ENCODE peak calls at places on chromosomes 12 and 14, in six cellular contexts. D, L, N, Q, F and B are unnamed samples.

GRCh38 chr14:51744372-51745150 is 92.9 kb downstream of the FRMD6 start:
- ATAC-seq in D (no peak), L (no peak), N (no peak), Q (peak; percentile 40), F (no peak), B (no peak)

GRCh38 chr12:102562836-102563425 is 82.6 kb upstream of the IGF1 start:
- ATAC-seq in D (no peak), L (no peak), N (no peak), Q (no peak), F (no peak), B (no peak)

GRCh38 chr14:51396222-51396815 is 156.3 kb downstream of the TMX1 start:
- ATAC-seq in D (no peak), L (no peak), N (peak; percentile 88), Q (peak; percentile 73), F (peak; percentile 67), B (peak; percentile 76)

GRCh38 chr14:92511472-92512247 is 1.9 kb upstream of the RIN3 start:
- ATAC-seq in D (no peak), L (no peak), N (no peak), Q (peak; percentile 83), F (peak; percentile 13), B (peak; percentile 23)

GRCh38 chr14:22569749-22570131 is 19.3 kb downstream of the DAD1 start:
- ATAC-seq in D (peak; percentile 17), L (no peak), N (no peak), Q (no peak), F (no peak), B (no peak)

GRCh38 chr12:16300222-16300621 is 22.7 kb upstream of the SLC15A5 start:
- ATAC-seq in D (no peak), L (no peak), N (no peak), Q (no peak), F (no peak), B (peak; percentile 49)

GRCh38 chr14:90643982-90644510 is 172.2 kb downstream of the TTC7B start:
- ATAC-seq in D (no peak), L (no peak), N (no peak), Q (no peak), F (no peak), B (no peak)

GRCh38 chr12:67366530-67367196 is 97.5 kb downstream of the CAND1 start:
- ATAC-seq in D (no peak), L (no peak), N (no peak), Q (no peak), F (peak; percentile 37), B (no peak)

GRCh38 chr12:50763637-50764115 is at the start of gene ATF1:
- ATAC-seq in D (peak; percentile 85), L (peak; percentile 87), N (peak; percentile 86), Q (peak; percentile 91), F (peak; percentile 96), B (peak; percentile 96)

GRCh38 chr12:50765325-50765911 is 1.5 kb downstream of the ATF1 start:
- ATAC-seq in D (peak; percentile 69), L (peak; percentile 53), N (peak; percentile 46), Q (peak; percentile 71), F (no peak), B (no peak)

GRCh38 chr12:50764861-50765324 is 992 bp downstream of the ATF1 start:
- ATAC-seq in D (peak; percentile 53), L (no peak), N (peak; percentile 73), Q (peak; percentile 6), F (peak; percentile 58), B (no peak)

DNA sequence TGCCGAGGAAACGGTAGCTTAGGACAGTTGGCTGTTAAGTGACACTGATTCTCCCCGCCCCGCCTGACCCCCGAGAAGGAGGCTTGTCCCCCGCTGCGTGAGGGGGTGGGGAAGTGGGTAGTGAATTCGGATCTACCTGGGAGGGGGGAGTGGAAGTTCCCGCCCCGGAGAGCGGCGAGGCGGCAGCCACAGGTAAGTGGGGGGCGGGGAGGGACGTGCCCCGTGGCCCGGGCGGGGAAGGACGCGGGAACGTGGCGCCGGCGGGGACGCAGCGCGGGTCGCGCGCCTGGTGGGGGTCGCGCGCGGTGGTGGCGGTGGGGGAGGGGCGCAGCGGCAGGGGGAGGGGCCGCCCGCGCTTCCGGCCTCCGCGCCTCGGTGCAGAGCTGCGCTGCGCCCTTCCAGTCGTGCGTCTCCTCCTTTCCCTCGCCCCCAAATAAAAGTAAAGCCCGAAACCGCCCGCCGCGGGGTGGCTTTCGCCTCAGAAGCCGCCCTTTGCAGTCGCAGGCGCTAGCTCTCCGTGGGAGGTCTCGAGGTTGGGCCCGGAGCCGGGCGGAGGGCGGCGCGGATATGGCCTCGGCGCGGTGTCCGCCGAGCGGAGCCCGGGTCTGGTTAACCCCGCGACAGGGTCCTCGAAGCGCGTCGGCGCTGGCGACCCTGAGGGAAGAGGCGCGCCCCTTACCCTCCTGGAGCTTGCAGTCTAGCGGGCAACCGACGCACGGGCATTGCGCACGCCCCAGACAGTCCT is 387 bp downstream of the ATF1 start:
- ATAC-seq in D (peak; percentile 68), L (peak; percentile 53), N (peak; percentile 46), Q (peak; percentile 70), F (peak; percentile 74), B (peak; percentile 76)
- TF ChIP-seq POLR2A in D (peak; percentile 89), L (peak; percentile 74), N (peak; percentile 69), Q (no peak), F (no peak), B (no peak)

GRCh38 chr14:97410667-97411286 is 613.6 kb downstream of the VRK1 start:
- ATAC-seq in D (peak; percentile 37), L (no peak), N (no peak), Q (no peak), F (no peak), B (no peak)

GRCh38 chr14:97413991-97414717 is 617.0 kb downstream of the VRK1 start:
- ATAC-seq in D (no peak), L (no peak), N (no peak), Q (no peak), F (no peak), B (no peak)

GRCh38 chr14:97414718-97415098 is 617.5 kb downstream of the VRK1 start:
- ATAC-seq in D (no peak), L (no peak), N (no peak), Q (no peak), F (no peak), B (no peak)

GRCh38 chr14:97412933-97413574 is 615.9 kb downstream of the VRK1 start:
- ATAC-seq in D (no peak), L (no peak), N (no peak), Q (no peak), F (no peak), B (no peak)

GRCh38 chr14:97411938-97412612 is 614.9 kb downstream of the VRK1 start:
- ATAC-seq in D (no peak), L (no peak), N (no peak), Q (no peak), F (no peak), B (no peak)
- TF ChIP-seq EP300 in D (peak; percentile 30), L (no peak), N (no peak), Q (no peak), F (no peak), B (no peak)

GRCh38 chr12:27778206-27778605 is 1.8 kb upstream of the KLHL42 start:
- ATAC-seq in D (no peak), L (no peak), N (no peak), Q (no peak), F (no peak), B (no peak)
- H3K27ac ChIP-seq in D (no peak overlapping the region), L (no peak overlapping the region), N (no peak overlapping the region), Q (no peak overlapping the region), F (no peak overlapping the region), B (no peak overlapping the region)

GRCh38 chr12:104064031-104064841 is at the start of gene HCFC2:
- ATAC-seq in D (peak; percentile 94), L (peak; percentile 97), N (peak; percentile 93), Q (peak; percentile 97), F (peak; percentile 99), B (peak; percentile 98)
- TF ChIP-seq POLR2A in D (peak; percentile 81), L (peak; percentile 79), N (peak; percentile 47), Q (peak; percentile 81), F (peak; percentile 44), B (peak; percentile 53)

DNA sequence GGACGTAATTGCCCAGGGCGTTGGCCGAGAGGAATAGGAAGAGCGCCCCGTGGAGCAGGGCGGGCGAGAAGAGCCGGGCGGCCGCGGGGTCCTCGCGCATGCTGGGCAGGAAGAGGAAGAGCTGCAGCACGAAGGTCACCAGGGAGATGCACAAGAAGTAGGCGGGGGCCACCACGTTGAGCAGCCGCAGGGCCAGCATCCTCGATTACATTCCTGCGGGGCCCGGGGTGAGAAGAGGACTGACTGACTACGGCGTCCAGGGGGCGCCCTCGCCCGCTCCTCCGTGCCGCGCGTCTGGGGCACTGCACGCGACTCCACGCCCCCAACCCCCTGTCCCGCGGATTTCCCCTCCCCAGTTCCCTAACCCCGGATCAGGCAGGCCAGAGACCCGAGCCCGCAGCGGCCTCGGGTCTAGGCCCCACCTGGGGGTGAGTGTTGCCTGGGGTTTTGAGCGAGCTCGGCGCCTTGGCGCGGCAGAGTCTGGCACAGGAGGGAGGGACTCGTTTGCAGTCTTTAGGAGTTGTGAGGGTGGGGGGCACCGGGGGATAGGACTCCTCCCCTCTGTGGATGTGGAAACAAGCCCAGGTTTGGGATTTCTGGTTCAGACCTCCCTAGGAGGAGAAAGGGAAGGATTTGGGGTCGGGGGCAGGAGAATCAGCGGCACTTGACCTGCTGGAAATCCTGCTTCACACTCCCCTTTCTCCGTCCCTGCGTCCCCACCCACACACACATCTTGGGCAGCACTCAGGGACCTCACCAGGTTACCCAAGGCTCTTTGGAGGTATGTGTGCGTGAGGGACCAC is 1.9 kb downstream of the ZDHHC22 start:
- ATAC-seq in D (peak; percentile 85), L (peak; percentile 94), N (peak; percentile 79), Q (peak; percentile 87), F (peak; percentile 5), B (peak; percentile 19)
- TF ChIP-seq EP300 in D (no peak), L (no peak), N (no peak), Q (no peak), F (no peak), B (no peak)

DNA sequence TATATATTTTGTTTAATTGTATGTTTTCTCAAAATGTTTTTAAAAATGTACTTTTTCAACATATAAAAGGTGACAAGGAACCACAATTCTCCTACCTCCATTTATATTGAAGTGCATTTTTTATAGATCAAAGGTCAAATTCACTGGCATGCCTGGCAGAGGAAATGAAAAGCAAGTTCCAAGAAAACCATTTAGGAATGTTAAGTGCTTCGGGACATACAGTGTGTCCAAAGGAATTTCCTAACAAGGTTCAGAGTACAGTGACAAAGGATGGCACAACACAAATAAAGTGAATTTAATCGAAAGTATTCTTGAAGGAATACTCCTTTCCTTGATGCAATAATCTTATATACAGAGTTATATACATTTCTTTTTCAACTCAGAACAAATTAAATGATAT is 242.3 kb downstream of the CCER1 start:
- ATAC-seq in D (no peak), L (no peak), N (no peak), Q (no peak), F (no peak), B (no peak)
- H3K27ac ChIP-seq in D (no peak overlapping the region), L (no peak overlapping the region), N (no peak overlapping the region), Q (no peak overlapping the region), F (no peak overlapping the region), B (no peak overlapping the region)